ENCODE peak calls at places on chromosomes 4 and X, in ten cellular contexts. N is activated CD4-positive, alpha-beta T cell treated with anti-CD3 and anti-CD28 coated beads, Interleukin-2, amount 10 ng/mL, durations not matched to agents 7 days and 5 days; X is HCT116; T is ELF-1; P is endodermal cell; F is IMR-90; Y is dorsolateral prefrontal cortex; I is NCI-H1694 treated with DMSO at 0.1 percent for 48 hours; J is AG09309; M is NCI-H187 treated with DMSO at 0.1 percent for 48 hours. E is an unnamed sample.

GRCh38 chrX:65697915-65698796 is 30.7 kb downstream of the MSN start:
- DNase-seq in T (peak; percentile 52), Y (no peak), M (no peak), F (no peak), N (peak; percentile 79), P (no peak), J (no peak), X (no peak), I (no peak), E (peak; percentile 80)

GRCh38 chr4:77697860-77698599 is 92.4 kb downstream of the CXCL13 start:
- DNase-seq in T (peak; percentile 12), Y (no peak), M (no peak), J (peak; percentile 17), F (peak; percentile 67), P (peak; percentile 75), N (no peak), X (peak; percentile 29), I (no peak), E (no peak)

GRCh38 chr4:97952763-97953162 is 190.5 kb downstream of the STPG2 start:
- DNase-seq in Y (no peak), J (no peak), M (no peak), P (no peak), N (no peak), F (no peak), T (no peak), I (no peak), X (no peak), E (no peak)

GRCh38 chr4:165343353-165344191 is 16.1 kb downstream of the MSMO1 start:
- DNase-seq in I (no peak), F (no peak), M (no peak), Y (no peak), N (peak; percentile 41), T (no peak), P (peak; percentile 67), J (no peak), X (no peak), E (no peak)

GRCh38 chrX:110407910-110408545 is 49.4 kb downstream of the RTL9 start:
- DNase-seq in N (peak; percentile 59), M (peak; percentile 34), Y (no peak), F (peak; percentile 71), T (peak; percentile 64), X (peak; percentile 39), I (peak; percentile 72), J (no peak), P (peak; percentile 82), E (peak; percentile 57)

GRCh38 chrX:68801737-68802290 is 27.0 kb upstream of the EFNB1 start:
- DNase-seq in X (no peak), F (no peak), M (no peak), Y (no peak), P (peak; percentile 54), T (no peak), I (no peak), N (no peak), J (no peak), E (no peak)

GRCh38 chrX:39476596-39476995 is 621.2 kb downstream of the BCOR start:
- DNase-seq in J (no peak), X (no peak), I (no peak), F (no peak), T (peak; percentile 60), P (peak; percentile 76), M (no peak), N (no peak), Y (no peak), E (no peak)

GRCh38 chrX:40278340-40279090 is 180.8 kb upstream of the BCOR start:
- DNase-seq in P (no peak), T (peak; percentile 82), M (no peak), F (no peak), X (no peak), Y (no peak), J (no peak), N (peak; percentile 61), I (no peak), E (peak; percentile 65)

GRCh38 chrX:22220941-22221340 is 51.8 kb upstream of the CBLL2 start:
- DNase-seq in X (peak; percentile 2), F (peak; percentile 88), J (no peak), P (no peak), T (no peak), Y (no peak), M (no peak), N (no peak), I (no peak), E (no peak)

GRCh38 chrX:22963186-22963585 is 36.6 kb upstream of the DDX53 start:
- DNase-seq in P (no peak), I (no peak), X (no peak), F (peak; percentile 34), T (no peak), Y (no peak), M (no peak), J (no peak), N (no peak), E (no peak)

GRCh38 chr4:82124365-82124764 is 249.4 kb downstream of the HNRNPD start:
- DNase-seq in M (no peak), T (peak; percentile 39), N (no peak), X (no peak), P (no peak), F (no peak), I (no peak), Y (no peak), J (no peak), E (no peak)

GRCh38 chr4:35965300-35965699 is 279.0 kb downstream of the ARAP2 start:
- DNase-seq in F (no peak), J (no peak), Y (no peak), I (peak; percentile 8), P (no peak), X (no peak), T (no peak), N (no peak), M (no peak), E (no peak)

GRCh38 chr4:167897116-167897515 is 195.2 kb upstream of the ANXA10 start:
- DNase-seq in F (peak; percentile 63), T (peak; percentile 92), M (no peak), N (no peak), X (peak; percentile 23), P (peak; percentile 70), J (peak; percentile 13), Y (no peak), I (no peak), E (no peak)

GRCh38 chr4:36242629-36243354 is 1.5 kb downstream of the ARAP2 start:
- DNase-seq in P (no peak), F (no peak), J (no peak), M (no peak), T (no peak), Y (no peak), X (no peak), N (no peak), I (no peak), E (peak; percentile 22)

GRCh38 chr4:82431026-82431745 is 796 bp downstream of the ENOPH1 start:
- DNase-seq in F (peak; percentile 39), M (peak; percentile 6), Y (no peak), P (peak; percentile 75), J (no peak), N (peak; percentile 50), I (no peak), T (peak; percentile 60), X (no peak), E (no peak)

GRCh38 chr4:178306565-178306964 is 864.3 kb upstream of the AGA start:
- DNase-seq in Y (no peak), I (no peak), M (no peak), J (no peak), F (peak; percentile 7), N (no peak), X (no peak), P (peak; percentile 59), T (no peak), E (no peak)

GRCh38 chr4:125303821-125304220 is 10.9 kb upstream of the FAT4 start:
- DNase-seq in T (no peak), X (no peak), J (no peak), I (no peak), Y (no peak), N (no peak), F (no peak), M (no peak), P (no peak), E (no peak)

GRCh38 chr4:41799126-41799525 is 50.6 kb upstream of the PHOX2B start:
- DNase-seq in M (no peak), X (no peak), F (no peak), T (no peak), P (no peak), Y (no peak), I (no peak), N (no peak), J (no peak), E (no peak)

GRCh38 chrX:44953734-44954502 is 80.9 kb downstream of the KDM6A start:
- DNase-seq in X (no peak), J (no peak), P (no peak), Y (no peak), I (no peak), M (no peak), F (no peak), N (no peak), T (peak; percentile 48), E (no peak)

GRCh38 chr4:104693601-104694201 is 199.0 kb upstream of the CXXC4 start:
- DNase-seq in I (no peak), N (no peak), X (peak; percentile 26), M (no peak), T (no peak), F (peak; percentile 21), J (no peak), Y (no peak), P (no peak), E (no peak)

GRCh38 chr4:8202108-8202507 is 3.0 kb downstream of the SH3TC1 start:
- DNase-seq in F (no peak), T (no peak), J (no peak), I (no peak), P (no peak), N (no peak), M (no peak), Y (no peak), X (no peak), E (no peak)

GRCh38 chrX:1430451-1430850 is 22.3 kb downstream of the ASMTL start:
- DNase-seq in Y (no peak), N (no peak), X (no peak), T (no peak), F (no peak), J (no peak), M (no peak), I (no peak), P (no peak), E (no peak)

GRCh38 chrX:151711787-151712186 is 4.0 kb upstream of the FATE1 start:
- DNase-seq in F (no peak), T (no peak), M (peak; percentile 15), J (no peak), P (peak; percentile 50), I (no peak), Y (no peak), N (no peak), X (no peak), E (no peak)

GRCh38 chr4:175784986-175785525 is 27.0 kb downstream of the GPM6A start:
- DNase-seq in F (no peak), M (no peak), X (no peak), N (no peak), P (no peak), I (no peak), J (no peak), T (no peak), Y (no peak), E (no peak)